ENCODE peak calls at places on chromosomes 7 and 10, in seven cellular contexts. I, U, K, E, L, T and G are unnamed samples.

GRCh38 chr7:69067397-69067796 is 530.9 kb upstream of the AUTS2 start:
- DNase-seq in I (peak; percentile 19), U (no peak), K (no peak), E (peak; percentile 62), L (no peak), T (no peak), G (no peak)

GRCh38 chr7:128166603-128167315 is 74.3 kb upstream of the LEP start:
- DNase-seq in I (no peak), U (no peak), K (no peak), E (no peak), L (no peak), T (peak; percentile 85), G (no peak)

GRCh38 chr10:120988751-120989150 is 137.6 kb downstream of the WDR11 start:
- DNase-seq in I (no peak), U (no peak), K (no peak), E (no peak), L (no peak), T (no peak), G (no peak)

GRCh38 chr7:6375346-6376101 is 72.2 kb downstream of the DAGLB start:
- DNase-seq in I (no peak), U (no peak), K (no peak), E (no peak), L (no peak), T (no peak), G (no peak)

GRCh38 chr10:13844651-13845050 is 257.9 kb downstream of the PRPF18 start:
- DNase-seq in I (no peak), U (no peak), K (no peak), E (no peak), L (no peak), T (no peak), G (no peak)

GRCh38 chr7:2873146-2873545 is 29.0 kb upstream of the GNA12 start:
- DNase-seq in I (no peak), U (no peak), K (no peak), E (no peak), L (no peak), T (peak; percentile 34), G (no peak)

GRCh38 chr10:71971311-71971731 is 7.1 kb downstream of the CHST3 start:
- DNase-seq in I (no peak), U (no peak), K (no peak), E (no peak), L (no peak), T (no peak), G (no peak)

GRCh38 chr7:10537764-10538163 is 435.9 kb upstream of the PHF14 start:
- DNase-seq in I (no peak), U (no peak), K (no peak), E (no peak), L (no peak), T (no peak), G (no peak)

GRCh38 chr10:11725912-11726311 is 16.3 kb upstream of the ECHDC3 start:
- DNase-seq in I (no peak), U (no peak), K (no peak), E (no peak), L (no peak), T (no peak), G (no peak)

GRCh38 chr10:70479626-70480253 is 1.2 kb downstream of the PALD1 start:
- DNase-seq in I (no peak), U (no peak), K (no peak), E (no peak), L (no peak), T (no peak), G (no peak)

GRCh38 chr10:120688928-120689327 is 162.2 kb upstream of the WDR11 start:
- DNase-seq in I (no peak), U (no peak), K (no peak), E (no peak), L (no peak), T (no peak), G (no peak)

GRCh38 chr10:132066186-132066585 is 440 bp downstream of the JAKMIP3 start:
- DNase-seq in I (no peak), U (no peak), K (no peak), E (no peak), L (no peak), T (no peak), G (no peak)

GRCh38 chr10:133100706-133101463 is 13.2 kb downstream of the ADGRA1 start:
- DNase-seq in I (peak; percentile 71), U (peak; percentile 65), K (no peak), E (peak; percentile 78), L (no peak), T (no peak), G (no peak)

GRCh38 chr7:92834661-92835139 is 1.7 kb downstream of the CDK6 start:
- DNase-seq in I (peak; percentile 35), U (no peak), K (no peak), E (no peak), L (no peak), T (peak; percentile 62), G (no peak)

GRCh38 chr7:80277434-80278427 is 143.1 kb downstream of the GNAI1 start:
- DNase-seq in I (no peak), U (no peak), K (no peak), E (no peak), L (no peak), T (no peak), G (no peak)

GRCh38 chr7:2785071-2785500 is 59.0 kb downstream of the GNA12 start:
- DNase-seq in I (no peak), U (no peak), K (peak; percentile 40), E (no peak), L (no peak), T (no peak), G (no peak)

GRCh38 chr7:81887691-81888090 is 117.8 kb upstream of the HGF start:
- DNase-seq in I (no peak), U (no peak), K (peak; percentile 37), E (no peak), L (no peak), T (no peak), G (no peak)

GRCh38 chr10:119531067-119531466 is 11.5 kb downstream of the RGS10 start:
- DNase-seq in I (no peak), U (no peak), K (no peak), E (no peak), L (peak; percentile 54), T (no peak), G (no peak)
- TF ChIP-seq TAF1 in I (no peak), U (no peak), K (no peak), E (no peak), L (no peak), T (no peak), G (no peak)

GRCh38 chr10:100982916-100983830 is 4.1 kb downstream of the MRPL43 start:
- DNase-seq in I (no peak), U (no peak), K (no peak), E (no peak), L (no peak), T (no peak), G (no peak)

GRCh38 chr10:100983868-100984669 is 3.2 kb downstream of the MRPL43 start:
- DNase-seq in I (no peak), U (no peak), K (no peak), E (no peak), L (no peak), T (no peak), G (no peak)

GRCh38 chr10:100985336-100985735 is 2.0 kb downstream of the MRPL43 start:
- DNase-seq in I (peak; percentile 21), U (no peak), K (no peak), E (no peak), L (peak; percentile 48), T (no peak), G (no peak)

GRCh38 chr10:100986623-100986951 is 710 bp downstream of the MRPL43 start:
- DNase-seq in I (peak; percentile 17), U (no peak), K (no peak), E (no peak), L (no peak), T (no peak), G (no peak)

DNA sequence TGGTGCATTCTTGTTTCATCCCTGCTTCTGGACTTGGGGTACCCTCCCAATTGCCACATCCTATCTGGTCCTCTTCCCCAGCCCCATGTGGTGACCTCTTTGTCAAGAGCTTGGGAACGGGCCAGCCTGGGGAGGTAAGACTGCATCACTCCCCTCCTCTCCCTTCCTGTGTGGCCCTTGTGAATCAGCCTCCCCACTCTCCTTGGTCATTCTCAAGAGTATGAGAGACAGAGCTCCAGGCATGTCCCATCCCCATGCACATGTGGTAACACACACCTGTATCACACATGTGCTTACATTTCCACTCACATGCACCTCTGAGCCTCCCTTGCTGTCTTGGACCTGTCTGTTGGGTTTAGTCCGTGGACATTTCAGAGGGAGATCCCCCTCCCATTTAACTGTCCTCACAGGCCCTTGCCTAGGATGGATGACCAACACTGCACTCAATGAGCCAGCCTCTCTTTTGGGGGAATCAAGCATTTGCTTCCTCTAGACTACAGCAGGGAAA is 2.6 kb downstream of the MRPL43 start:
- DNase-seq in I (no peak), U (no peak), K (no peak), E (no peak), L (no peak), T (no peak), G (no peak)
- TF ChIP-seq TAF1 in I (no peak), U (no peak), K (no peak), E (no peak), L (no peak), T (no peak), G (no peak)

DNA sequence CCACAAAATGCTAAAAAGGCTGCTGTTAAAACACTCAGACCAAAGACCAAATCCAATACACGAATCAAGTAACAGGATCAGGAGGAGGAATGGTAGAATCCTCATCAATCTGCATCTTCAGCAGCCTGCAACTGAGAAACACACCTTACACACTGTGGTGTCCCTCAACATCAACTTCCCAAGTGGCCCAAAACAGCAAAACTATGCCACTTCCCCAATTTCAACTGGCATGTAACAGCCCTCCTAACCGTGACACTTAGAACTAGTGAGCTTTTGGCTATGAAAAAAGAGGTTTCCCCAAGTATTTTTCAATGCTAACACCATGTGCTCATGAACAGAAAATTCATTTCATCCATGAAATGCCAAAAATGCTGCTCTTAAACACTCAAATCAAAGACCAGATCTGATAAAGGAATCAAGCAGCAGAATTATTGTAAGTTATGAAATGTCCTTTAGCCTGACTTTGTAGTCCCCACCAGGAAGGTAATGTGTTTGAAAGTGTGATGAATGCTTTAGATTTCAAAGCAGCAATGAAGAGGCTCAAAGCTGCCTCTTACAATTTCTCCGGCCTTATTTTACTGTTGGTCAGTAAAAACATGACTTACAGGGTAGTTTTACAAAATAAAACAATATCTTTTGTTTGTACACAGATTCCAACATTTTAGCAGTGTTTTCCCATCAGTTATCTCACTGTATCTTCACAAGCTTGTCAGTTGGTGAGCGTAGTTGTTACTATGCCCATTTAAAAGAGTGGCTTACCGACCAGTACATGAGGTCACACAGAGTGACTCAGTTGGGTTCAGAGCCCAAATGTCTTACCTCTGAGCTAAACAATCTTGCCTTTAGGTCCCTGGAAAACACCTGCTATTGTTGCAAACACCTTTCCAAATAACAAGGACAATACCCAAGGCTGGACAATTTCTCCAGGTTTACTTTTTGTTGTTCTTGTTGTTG is 65.7 kb upstream of the ASAH2 start:
- DNase-seq in I (no peak), U (no peak), K (no peak), E (no peak), L (no peak), T (no peak), G (no peak)
- TF ChIP-seq TAF1 in I (no peak), U (no peak), K (no peak), E (no peak), L (no peak), T (no peak), G (no peak)

DNA sequence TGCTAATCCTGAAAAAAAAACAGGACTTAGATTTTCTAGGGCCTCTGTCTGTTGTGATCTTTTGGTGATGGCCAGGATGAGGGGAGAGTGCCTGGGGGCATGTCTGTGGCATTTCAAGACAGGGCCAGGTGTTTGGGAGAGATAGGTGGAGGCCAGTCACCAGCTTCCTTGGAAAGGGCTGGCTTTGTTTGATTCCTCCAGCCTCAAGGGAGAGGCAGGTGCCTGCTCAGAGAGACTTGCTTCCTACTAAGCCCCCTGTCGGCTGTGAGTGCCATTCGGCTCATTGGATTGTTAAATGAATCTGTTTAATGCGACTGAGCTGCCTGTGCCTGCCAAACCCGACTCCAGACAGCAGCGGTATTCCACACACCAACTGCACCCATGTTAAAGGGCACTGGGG is 304.1 kb upstream of the COBL start:
- DNase-seq in I (no peak), U (no peak), K (no peak), E (no peak), L (no peak), T (no peak), G (no peak)
- TF ChIP-seq TAF1 in I (no peak), U (no peak), K (no peak), E (no peak), L (no peak), T (no peak), G (no peak)